ENCODE peak calls at places on chromosomes 3 and 15, in ten cellular contexts. R is cardiac fibroblast, W is sciatic nerve, G is GM06990, P is progenitor cell of endocrine pancreas, K is GM10248, M is SK-MEL-5, H is hippocampal formation, B is ELF-1, E is cerebellar cortex. O is an unnamed sample.

GRCh38 chr15:99324082-99324620 is 72.9 kb downstream of the LRRC28 start:
- DNase-seq in B (no peak), G (peak), K (no peak), H (no peak), M (peak), E (no peak), W (no peak), R (peak), P (no peak), O (no peak)

GRCh38 chr3:73121684-73122331 is 60.3 kb downstream of the EBLN2 start:
- DNase-seq in P (no peak), K (no peak), M (no peak), W (no peak), E (no peak), H (no peak), B (no peak), G (no peak), R (no peak), O (no peak)

GRCh38 chr15:71008250-71008870 is 106.9 kb upstream of the THSD4 start:
- DNase-seq in E (no peak), H (no peak), M (no peak), P (no peak), G (no peak), W (no peak), K (no peak), B (no peak), R (no peak), O (no peak)

GRCh38 chr3:58271901-58272501 is 34.0 kb upstream of the RPP14 start:
- DNase-seq in K (no peak), G (no peak), R (peak), P (no peak), W (no peak), M (peak), H (no peak), B (no peak), E (no peak), O (no peak)

GRCh38 chr3:169260296-169260695 is 403.2 kb downstream of the MECOM start:
- DNase-seq in P (no peak), M (peak), G (no peak), H (no peak), W (no peak), B (no peak), R (peak), E (no peak), K (no peak), O (no peak)

GRCh38 chr3:120496278-120496975 is 45.6 kb upstream of the FSTL1 start:
- DNase-seq in R (peak), G (no peak), K (no peak), P (no peak), E (no peak), M (no peak), B (no peak), W (no peak), H (no peak), O (no peak)

GRCh38 chr15:43410572-43411214 is 39.8 kb downstream of the TUBGCP4 start:
- DNase-seq in M (no peak), E (no peak), R (peak), P (no peak), G (no peak), W (no peak), H (no peak), B (no peak), K (no peak), O (no peak)

GRCh38 chr15:89506026-89506686 is 9.8 kb upstream of the RHCG start:
- DNase-seq in M (no peak), K (no peak), R (no peak), B (no peak), W (peak), E (no peak), P (no peak), G (no peak), H (no peak), O (no peak)

GRCh38 chr3:24514139-24514538 is 19.5 kb upstream of the THRB start:
- DNase-seq in H (no peak), W (no peak), E (no peak), R (no peak), G (no peak), M (no peak), K (no peak), B (no peak), P (no peak), O (no peak)

GRCh38 chr3:191982481-191982880 is 521.5 kb downstream of the PYDC2 start:
- DNase-seq in H (no peak), W (no peak), E (no peak), K (no peak), M (no peak), B (no peak), R (no peak), P (no peak), G (no peak), O (no peak)

O was measured in WTC11.